ENCODE peak calls at places on chromosomes 3 and 15, in four cellular contexts. L is fibroblast of villous mesenchyme, R is MM.1S, P is foreskin fibroblast. O is an unnamed sample.

GRCh38 chr3:64438837-64439236 is 213.6 kb upstream of the PRICKLE2 start:
- DNase-seq in P (no peak), R (no peak), L (no peak), O (no peak)

GRCh38 chr3:23920151-23920655 is 3.3 kb downstream of the RPL15 start:
- DNase-seq in P (no peak), L (no peak), R (no peak), O (no peak)

GRCh38 chr3:19213608-19214220 is 65.4 kb downstream of the KCNH8 start:
- DNase-seq in L (no peak), R (no peak), P (no peak), O (peak)

GRCh38 chr3:51962854-51963530 is 4.3 kb downstream of the PCBP4 start:
- DNase-seq in P (no peak), L (no peak), R (no peak), O (no peak)

GRCh38 chr3:45832691-45833090 is 9.2 kb downstream of the LZTFL1 start:
- DNase-seq in P (no peak), L (peak), R (no peak), O (no peak)

GRCh38 chr3:176950743-176951142 is 246.5 kb downstream of the TBL1XR1 start:
- DNase-seq in R (no peak), P (no peak), L (peak), O (no peak)

GRCh38 chr3:48784426-48785120 is 63.1 kb downstream of the PRKAR2A start:
- DNase-seq in R (no peak), L (peak), P (peak), O (no peak)

GRCh38 chr3:126952261-126952982 is 30.5 kb upstream of the PLXNA1 start:
- DNase-seq in P (no peak), R (no peak), L (no peak), O (no peak)

GRCh38 chr3:134721214-134721613 is 70.4 kb upstream of the KY start:
- DNase-seq in P (no peak), L (no peak), R (no peak), O (no peak)

GRCh38 chr15:70378126-70379031 is 280.7 kb upstream of the TLE3 start:
- DNase-seq in P (no peak), R (no peak), L (no peak), O (no peak)

GRCh38 chr15:22265961-22266360 is 185.6 kb downstream of the OR4M2 start:
- DNase-seq in L (no peak), P (no peak), R (no peak), O (no peak)

GRCh38 chr15:58083526-58083925 is 18.0 kb upstream of the ALDH1A2 start:
- DNase-seq in L (no peak), R (no peak), P (no peak), O (no peak)

GRCh38 chr15:31434418-31435255 is 108.0 kb downstream of the KLF13 start:
- DNase-seq in R (peak), L (peak), P (peak), O (peak)

GRCh38 chr3:64267774-64268604 is 42.7 kb upstream of the PRICKLE2 start:
- DNase-seq in R (no peak), P (peak), L (peak), O (no peak)

GRCh38 chr15:28955160-28955502 is 69.4 kb downstream of the APBA2 start:
- DNase-seq in R (peak), P (peak), L (peak), O (peak)

GRCh38 chr3:186946756-186947375 is 16.5 kb downstream of the ST6GAL1 start:
- DNase-seq in L (no peak), P (no peak), R (no peak), O (no peak)

GRCh38 chr3:149432149-149432548 is 42.3 kb upstream of the TM4SF4 start:
- DNase-seq in L (no peak), R (no peak), P (no peak), O (no peak)

GRCh38 chr15:33026614-33027013 is 167.9 kb downstream of the FMN1 start:
- DNase-seq in R (no peak), L (no peak), P (no peak), O (no peak)

GRCh38 chr3:167350245-167350862 is 29.7 kb downstream of the ZBBX start:
- DNase-seq in P (no peak), R (peak), L (peak), O (peak)

GRCh38 chr3:9110802-9111201 is 138.6 kb downstream of the SRGAP3 start:
- DNase-seq in P (no peak), R (no peak), L (no peak), O (no peak)

GRCh38 chr3:27224197-27224596 is 145.0 kb downstream of the NEK10 start:
- DNase-seq in L (no peak), R (no peak), P (peak), O (no peak)

GRCh38 chr3:194381460-194381875 is 11.9 kb upstream of the LRRC15 start:
- DNase-seq in L (no peak), P (no peak), R (no peak), O (no peak)

GRCh38 chr3:69941037-69941436 is 58.5 kb upstream of the SAMMSON start:
- DNase-seq in L (no peak), P (no peak), R (no peak), O (no peak)

GRCh38 chr3:122031123-122031468 is 9.0 kb upstream of the ILDR1 start:
- DNase-seq in R (no peak), L (no peak), P (no peak), O (no peak)

GRCh38 chr3:101646726-101647125 is 30.2 kb downstream of the ZBTB11 start:
- DNase-seq in P (peak), R (no peak), L (peak), O (no peak)

GRCh38 chr3:49908378-49909199 is 4.9 kb upstream of the MST1R start:
- DNase-seq in L (no peak), P (no peak), R (no peak), O (no peak)
- H3K4me3 ChIP-seq in L (no peak), P (no peak), R (no peak), O (no peak)

DNA sequence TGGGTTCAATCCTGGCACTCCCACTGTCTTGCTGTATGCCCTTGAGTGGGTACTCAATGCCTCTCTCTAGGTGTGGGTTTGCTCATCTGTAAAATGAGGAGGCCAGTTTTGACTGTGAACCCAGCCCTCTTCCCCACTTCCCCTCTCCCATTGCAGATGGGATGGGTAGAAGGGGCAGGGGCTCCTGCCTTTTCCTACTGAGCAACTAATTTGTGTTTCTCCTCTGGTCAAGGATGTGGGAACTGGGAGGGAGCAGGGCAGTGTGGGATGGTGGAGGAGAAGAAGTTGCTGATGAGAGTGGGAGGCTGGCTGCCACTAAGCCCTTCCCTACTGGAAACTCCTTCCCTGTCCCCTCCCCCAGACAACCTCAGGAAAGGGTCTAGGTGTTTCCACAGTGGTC is 20.2 kb upstream of the ANKDD1A start:
- DNase-seq in P (no peak), R (no peak), L (no peak), O (no peak)
- H3K4me3 ChIP-seq in P (no peak), R (no peak), L (no peak), O (no peak)

DNA sequence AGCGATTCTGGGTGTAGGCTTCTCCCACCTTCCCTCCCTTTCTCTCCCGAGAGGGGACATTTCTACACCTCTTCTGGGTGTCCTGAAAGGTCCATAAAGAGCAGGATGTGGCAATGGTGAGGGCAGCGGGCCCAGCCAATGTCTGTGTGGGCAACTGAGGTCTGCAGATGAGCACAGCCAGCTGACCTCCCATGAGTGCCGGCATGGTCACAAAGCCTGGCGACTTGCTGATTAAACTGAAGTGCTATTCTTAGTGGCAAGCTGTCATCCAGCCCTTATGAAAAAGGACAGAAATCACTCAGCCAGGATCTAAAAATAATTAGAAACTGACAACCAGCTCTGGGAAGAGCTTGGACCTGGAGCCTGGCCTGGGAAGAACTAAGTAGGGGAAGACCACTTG is 124.3 kb upstream of the RGMA start:
- DNase-seq in P (no peak), L (no peak), R (no peak), O (no peak)
- H3K4me3 ChIP-seq in P (no peak), L (no peak), R (no peak), O (no peak)

GRCh38 chr3:182369861-182370260 is 423.4 kb upstream of the ATP11B start:
- DNase-seq in P (no peak), R (no peak), L (no peak), O (no peak)
- H3K4me3 ChIP-seq in P (no peak), R (no peak), L (no peak), O (no peak)

DNA sequence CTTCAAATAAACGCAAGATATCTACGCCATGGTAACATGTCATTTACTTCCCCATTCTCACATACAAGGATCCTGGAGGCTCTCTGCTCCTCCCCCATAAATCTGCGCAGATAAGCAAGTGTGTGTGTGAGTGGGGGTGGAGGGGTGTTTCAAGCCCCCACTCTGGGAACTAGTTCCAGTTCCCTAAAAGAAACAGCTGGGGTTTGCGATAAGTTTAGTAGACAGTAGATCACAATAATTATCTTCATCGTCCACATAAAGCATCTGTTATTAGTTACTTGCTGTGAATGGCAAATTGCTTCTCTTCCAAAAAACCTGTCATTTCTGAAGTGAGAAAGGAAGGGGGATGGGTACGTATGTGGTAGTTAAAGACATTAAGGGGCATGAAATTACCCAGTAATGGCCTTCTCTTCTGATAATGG is 79.8 kb downstream of the RBPMS2 start:
- DNase-seq in P (no peak), R (no peak), L (no peak), O (no peak)
- H3K4me3 ChIP-seq in P (no peak), R (no peak), L (no peak), O (no peak)

O was measured in Jurkat, Clone E6-1.